ENCODE peak calls at places on chromosomes 11 and 22, in ten cellular contexts. I is activated CD4-positive, alpha-beta T cell treated with anti-CD3 and anti-CD28 coated beads for 1 hour; J is stimulated activated naive CD8-positive, alpha-beta T cell treated with anti-CD3 and anti-CD28 coated beads, Interleukin-15, Interleukin-2, amounts not matched to agents 100 U/mL and 50 U/mL, for 24 hours; Q is hypothalamus; N is GM23248; F is T-helper 1 cell; W is kidney epithelial cell; Z is NCI-H1105; E is left ventricle myocardium superior; O is iris pigment epithelial cell. U is an unnamed sample.

GRCh38 chr11:102639656-102640055 is 14.5 kb upstream of the MMP20 start:
- DNase-seq in I (no peak), Z (no peak), E (no peak), F (no peak), O (no peak), Q (no peak), N (no peak), J (no peak), W (no peak), U (no peak)

GRCh38 chr11:77066229-77067023 is at the start of gene CAPN5:
- DNase-seq in I (peak; percentile 83), W (peak; percentile 51), O (peak; percentile 94), Z (peak; percentile 90), J (peak; percentile 93), E (peak; percentile 98), Q (peak; percentile 90), N (peak; percentile 96), F (peak; percentile 80), U (peak; percentile 93)

GRCh38 chr11:9982796-9983579 is 311.0 kb downstream of the SBF2 start:
- DNase-seq in J (no peak), Q (peak; percentile 17), I (no peak), W (no peak), Z (no peak), O (peak; percentile 73), F (no peak), N (no peak), E (no peak), U (peak; percentile 23)

GRCh38 chr11:128690746-128691091 is 3.2 kb upstream of the FLI1 start:
- DNase-seq in E (peak; percentile 38), Z (no peak), J (no peak), W (no peak), Q (no peak), F (no peak), N (peak; percentile 53), O (no peak), I (no peak), U (no peak)

GRCh38 chr11:11502303-11502828 is 119.4 kb downstream of the GALNT18 start:
- DNase-seq in Z (no peak), F (no peak), I (no peak), Q (no peak), O (no peak), J (no peak), W (no peak), N (no peak), E (no peak), U (no peak)

GRCh38 chr11:26930518-26931247 is 63.2 kb upstream of the FIBIN start:
- DNase-seq in W (no peak), O (peak; percentile 94), F (no peak), N (peak; percentile 77), I (no peak), Q (no peak), J (no peak), Z (no peak), E (no peak), U (no peak)

GRCh38 chr11:1916132-1916985 is 3.1 kb upstream of the TNNT3 start:
- DNase-seq in Z (no peak), F (no peak), N (no peak), Q (no peak), I (no peak), O (no peak), J (peak; percentile 34), E (no peak), W (no peak), U (no peak)

GRCh38 chr11:32562839-32563599 is 20.6 kb upstream of the EIF3M start:
- DNase-seq in J (no peak), W (peak; percentile 78), Z (no peak), N (no peak), I (no peak), Q (no peak), F (no peak), O (peak; percentile 9), E (no peak), U (no peak)

GRCh38 chr11:20315800-20316199 is 47.7 kb upstream of the HTATIP2 start:
- DNase-seq in F (no peak), Z (no peak), Q (no peak), W (no peak), O (no peak), E (no peak), J (no peak), N (no peak), I (no peak), U (no peak)

GRCh38 chr11:8209208-8209807 is 40.5 kb upstream of the RIC3 start:
- DNase-seq in Q (peak; percentile 19), J (peak; percentile 51), I (no peak), W (no peak), O (no peak), F (no peak), E (peak; percentile 72), N (no peak), Z (no peak), U (no peak)

GRCh38 chr22:44486538-44486937 is 11.5 kb downstream of the RTL6 start:
- DNase-seq in O (peak; percentile 9), F (no peak), J (no peak), Q (no peak), W (no peak), Z (no peak), I (no peak), N (peak; percentile 31), E (peak; percentile 43), U (no peak)

GRCh38 chr11:72591785-72592490 is 82.3 kb downstream of the PDE2A start:
- DNase-seq in Z (peak; percentile 46), W (no peak), Q (no peak), J (peak; percentile 63), N (no peak), I (peak; percentile 40), F (peak; percentile 21), O (no peak), E (no peak), U (no peak)

GRCh38 chr11:110873953-110874352 is 161.7 kb upstream of the ARHGAP20 start:
- DNase-seq in Z (no peak), O (no peak), F (no peak), N (peak; percentile 26), J (no peak), I (no peak), Q (no peak), E (no peak), W (no peak), U (no peak)

GRCh38 chr22:37418627-37419369 is 8.5 kb downstream of the ELFN2 start:
- DNase-seq in Z (no peak), Q (no peak), N (no peak), O (no peak), J (no peak), I (no peak), F (no peak), W (no peak), E (no peak), U (no peak)

GRCh38 chr11:126628790-126629621 is 273.5 kb downstream of the ST3GAL4 start:
- DNase-seq in E (no peak), I (no peak), N (peak; percentile 95), Q (peak; percentile 76), F (no peak), Z (no peak), O (no peak), J (no peak), W (no peak), U (peak; percentile 94)

GRCh38 chr22:36862251-36863242 is 1.7 kb downstream of the NCF4 start:
- DNase-seq in I (no peak), J (no peak), Q (no peak), W (no peak), N (no peak), Z (no peak), O (no peak), F (no peak), E (peak; percentile 51), U (no peak)

U was measured in globus pallidus.